ENCODE peak calls at places on chromosomes 2 and 18, in eight cellular contexts. D is heart left ventricle, A is HepG2, W is gastrocnemius medialis, V is endodermal cell, N is cardiac muscle cell, P is keratinocyte, F is pancreas. M is an unnamed sample. For H3K4me1, the result is how much of the 10 kb centered on the place peaks cover.

GRCh38 chr18:63890950-63891304 is 3.4 kb downstream of the SERPINB2 start:
- DNase-seq in D (no peak), A (peak), W (no peak), V (no peak), N (no peak), P (no peak), F (no peak), M (no peak)

GRCh38 chr2:207061181-207061580 is 104.6 kb downstream of the KLF7 start:
- DNase-seq in D (no peak), A (no peak), W (no peak), V (no peak), N (no peak), P (peak), F (no peak), M (no peak)

GRCh38 chr2:135585586-135585985 is 54.3 kb downstream of the R3HDM1 start:
- DNase-seq in D (no peak), A (no peak), W (no peak), V (no peak), N (no peak), P (no peak), F (no peak), M (no peak)

GRCh38 chr2:240519396-240520142 is 38.2 kb downstream of the ANKMY1 start:
- DNase-seq in D (no peak), A (no peak), W (no peak), V (peak), N (no peak), P (no peak), F (no peak), M (no peak)

GRCh38 chr2:238644095-238645081 is 203.5 kb upstream of the TWIST2 start:
- DNase-seq in D (no peak), A (peak), W (peak), V (no peak), N (no peak), P (no peak), F (no peak), M (no peak)

GRCh38 chr2:56671973-56672569 is 488.3 kb downstream of the CCDC85A start:
- DNase-seq in D (no peak), A (no peak), W (no peak), V (peak), N (no peak), P (no peak), F (no peak), M (no peak)

GRCh38 chr2:182715121-182715895 is 749 bp upstream of the DNAJC10 start:
- DNase-seq in D (no peak), A (peak), W (no peak), V (no peak), N (no peak), P (no peak), F (no peak), M (no peak)

GRCh38 chr2:62894966-62895631 is 155.5 kb upstream of the OTX1 start:
- DNase-seq in D (no peak), A (no peak), W (no peak), V (no peak), N (peak), P (no peak), F (no peak), M (no peak)

GRCh38 chr2:68466361-68466777 is 725 bp downstream of the FBXO48 start:
- DNase-seq in D (no peak), A (peak), W (no peak), V (peak), N (peak), P (peak), F (peak), M (no peak)

GRCh38 chr18:55214969-55215368 is 255.7 kb upstream of the CCDC68 start:
- DNase-seq in D (no peak), A (no peak), W (no peak), V (peak), N (no peak), P (no peak), F (no peak), M (no peak)

GRCh38 chr18:46461993-46462392 is 195.0 kb downstream of the LOXHD1 start:
- DNase-seq in D (no peak), A (no peak), W (no peak), V (peak), N (no peak), P (no peak), F (no peak), M (no peak)

GRCh38 chr2:18849841-18850578 is 260.6 kb upstream of the NT5C1B start:
- DNase-seq in D (no peak), A (no peak), W (no peak), V (no peak), N (no peak), P (no peak), F (no peak), M (no peak)

GRCh38 chr18:7037470-7037869 is 80.1 kb downstream of the LAMA1 start:
- DNase-seq in D (no peak), A (no peak), W (no peak), V (no peak), N (no peak), P (no peak), F (no peak), M (no peak)

GRCh38 chr2:66030553-66030952 is 404.4 kb upstream of the MEIS1 start:
- DNase-seq in D (no peak), A (peak), W (no peak), V (no peak), N (no peak), P (no peak), F (no peak), M (no peak)

GRCh38 chr2:158969717-158970521 is 1.5 kb downstream of the TANC1 start:
- DNase-seq in D (peak), A (no peak), W (no peak), V (peak), N (peak), P (no peak), F (peak), M (peak)

GRCh38 chr2:216220976-216221375 is 111.8 kb downstream of the XRCC5 start:
- DNase-seq in D (no peak), A (no peak), W (no peak), V (no peak), N (no peak), P (no peak), F (no peak), M (no peak)

GRCh38 chr18:31667185-31667584 is 17.2 kb downstream of the B4GALT6 start:
- DNase-seq in D (no peak), A (no peak), W (no peak), V (no peak), N (no peak), P (no peak), F (no peak), M (no peak)

DNA sequence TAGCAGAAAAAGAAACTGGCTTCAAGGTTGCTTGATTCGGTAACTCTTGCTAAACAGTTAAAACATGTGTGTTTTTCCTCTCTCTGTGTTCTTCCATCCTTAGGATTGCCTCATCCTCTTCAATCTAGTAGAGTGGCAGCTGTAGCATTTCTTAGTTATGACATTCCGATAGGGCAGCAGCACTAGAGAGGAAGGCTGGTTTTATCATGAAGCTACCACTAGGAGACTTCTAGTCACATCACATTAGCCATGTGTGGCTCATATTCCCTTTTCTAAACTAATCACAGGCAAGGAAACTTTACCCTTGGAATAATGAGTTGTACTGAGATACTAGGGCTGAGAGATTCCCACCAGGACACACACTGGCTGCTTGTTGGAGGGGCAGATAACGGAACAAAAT is 187.6 kb downstream of the DOK6 start:
- DNase-seq in D (no peak), A (peak), W (no peak), V (no peak), N (no peak), P (no peak), F (no peak), M (no peak)
- TF ChIP-seq CTCF in D (no peak), A (no peak), W (no peak), V (peak), N (peak), P (no peak), F (no peak), M (no peak)

GRCh38 chr2:46716806-46717732 is 198.5 kb downstream of the MCFD2 start:
- DNase-seq in D (no peak), A (no peak), W (no peak), V (no peak), N (no peak), P (no peak), F (no peak), M (no peak)

GRCh38 chr2:46719499-46719898 is 196.1 kb downstream of the MCFD2 start:
- DNase-seq in D (no peak), A (no peak), W (no peak), V (no peak), N (no peak), P (no peak), F (no peak), M (no peak)

GRCh38 chr2:46715541-46715940 is 200.1 kb downstream of the MCFD2 start:
- DNase-seq in D (no peak), A (no peak), W (no peak), V (no peak), N (no peak), P (no peak), F (no peak), M (no peak)

GRCh38 chr2:46718797-46719196 is 196.8 kb downstream of the MCFD2 start:
- DNase-seq in D (no peak), A (no peak), W (no peak), V (no peak), N (no peak), P (no peak), F (no peak), M (no peak)

GRCh38 chr2:46717733-46718121 is 197.9 kb downstream of the MCFD2 start:
- DNase-seq in D (no peak), A (no peak), W (no peak), V (no peak), N (no peak), P (no peak), F (no peak), M (no peak)
- H3K4me3 ChIP-seq in D (no peak), A (no peak), W (no peak), V (no peak), N (no peak), P (no peak), F (no peak), M (no peak)

GRCh38 chr18:48934400-48934707 is 16.4 kb downstream of the SMAD7 start:
- DNase-seq in D (no peak), A (no peak), W (no peak), V (no peak), N (no peak), P (no peak), F (no peak), M (no peak)

GRCh38 chr18:48935433-48935774 is 15.4 kb downstream of the SMAD7 start:
- DNase-seq in D (no peak), A (no peak), W (no peak), V (no peak), N (no peak), P (no peak), F (no peak), M (no peak)

GRCh38 chr18:48932822-48933510 is 17.8 kb downstream of the SMAD7 start:
- DNase-seq in D (no peak), A (no peak), W (no peak), V (no peak), N (no peak), P (no peak), F (no peak), M (peak)

GRCh38 chr18:48933578-48934399 is 17.0 kb downstream of the SMAD7 start:
- DNase-seq in D (no peak), A (no peak), W (no peak), V (no peak), N (no peak), P (no peak), F (no peak), M (peak)

DNA sequence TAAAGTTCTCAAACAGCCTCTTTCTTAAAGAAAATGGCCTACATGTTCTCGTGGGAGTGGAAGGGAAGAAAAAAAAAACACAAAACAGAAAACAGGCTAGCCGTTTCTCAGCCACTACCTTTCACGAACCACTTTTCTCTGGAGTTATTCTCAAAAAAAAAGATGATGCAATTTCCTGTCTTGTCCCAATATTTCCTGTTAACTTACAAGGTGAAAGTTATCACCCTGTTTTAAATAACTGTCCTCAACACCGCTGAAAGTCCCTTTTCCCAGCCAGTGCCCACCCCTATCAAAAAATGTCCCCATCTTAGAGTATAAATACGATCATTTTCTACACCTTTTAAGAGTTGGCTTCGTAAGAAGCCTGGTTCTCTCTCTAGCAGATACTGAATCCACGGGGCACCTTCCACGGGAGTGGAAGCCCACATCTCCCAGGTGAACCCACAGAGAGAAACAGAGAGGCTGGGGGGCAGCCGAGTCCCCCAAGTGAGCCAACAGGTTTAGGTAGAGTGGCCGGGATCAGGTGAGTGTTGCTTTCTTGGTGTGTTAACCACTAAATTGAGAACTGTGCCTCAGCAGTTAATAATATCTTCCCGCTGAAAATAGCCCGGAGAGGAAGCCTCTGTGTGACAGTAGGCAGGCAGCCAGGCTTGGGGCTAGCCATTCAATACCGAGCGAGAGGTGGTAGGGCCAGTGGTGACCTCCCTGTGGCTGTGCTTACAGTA is 15.9 kb downstream of the SMAD7 start:
- DNase-seq in D (peak), A (no peak), W (peak), V (no peak), N (peak), P (no peak), F (no peak), M (peak)
- H3K4me1 ChIP-seq in D (half or more), A (half or more), W (half or more), V (half or more), N (half or more), P (half or more), F (under half), M (half or more)

GRCh38 chr18:21678897-21679296 is 25.7 kb downstream of the ABHD3 start:
- DNase-seq in D (no peak), A (no peak), W (no peak), V (no peak), N (no peak), P (no peak), F (no peak), M (no peak)
- TF ChIP-seq CTCF in D (no peak), A (no peak), W (no peak), V (no peak), N (no peak), P (no peak), F (no peak), M (no peak)

DNA sequence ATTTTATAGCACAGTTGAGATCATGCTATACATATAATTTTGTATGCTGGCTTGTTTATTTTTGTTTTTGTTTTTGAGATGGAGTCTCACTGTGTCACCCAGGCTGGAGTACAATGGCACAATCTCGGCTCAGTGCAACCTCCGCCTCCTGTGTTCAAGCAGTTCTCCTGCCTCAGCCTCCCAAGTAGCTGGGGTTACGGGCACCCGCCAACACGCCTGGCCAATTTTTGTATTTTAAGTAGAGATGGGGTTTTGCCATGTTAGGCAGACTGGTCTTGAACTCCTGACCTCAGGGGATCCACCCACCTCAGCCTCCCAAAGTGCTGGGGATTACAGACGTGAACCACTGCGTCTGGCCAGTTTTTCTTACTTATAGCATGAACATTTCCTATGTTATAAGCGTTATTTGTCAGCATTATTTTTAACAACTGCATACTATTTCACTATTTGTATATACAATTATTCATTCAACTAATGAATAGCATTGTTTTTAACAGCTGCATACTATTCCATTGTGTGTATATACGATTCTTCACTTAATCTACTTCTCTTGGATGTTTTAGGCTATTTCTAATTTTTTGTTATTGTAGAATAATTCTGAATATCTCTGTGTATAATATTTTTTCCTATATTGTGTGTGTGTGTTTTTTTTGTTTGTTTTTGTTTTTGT is 3.5 kb downstream of the EHD3 start:
- DNase-seq in D (peak), A (no peak), W (no peak), V (no peak), N (no peak), P (no peak), F (no peak), M (no peak)
- H3K4me3 ChIP-seq in D (no peak), A (no peak), W (no peak), V (no peak), N (no peak), P (no peak), F (no peak), M (no peak)

GRCh38 chr2:152408260-152408659 is 73.3 kb downstream of the FMNL2 start:
- DNase-seq in D (no peak), A (no peak), W (no peak), V (no peak), N (no peak), P (no peak), F (no peak), M (no peak)

GRCh38 chr2:152406119-152406835 is 71.3 kb downstream of the FMNL2 start:
- DNase-seq in D (no peak), A (no peak), W (no peak), V (no peak), N (no peak), P (no peak), F (no peak), M (no peak)

GRCh38 chr2:152407204-152407721 is 72.3 kb downstream of the FMNL2 start:
- DNase-seq in D (peak), A (no peak), W (peak), V (peak), N (peak), P (no peak), F (no peak), M (peak)

GRCh38 chr2:152406836-152407161 is 71.8 kb downstream of the FMNL2 start:
- DNase-seq in D (no peak), A (no peak), W (no peak), V (no peak), N (no peak), P (no peak), F (no peak), M (no peak)

DNA sequence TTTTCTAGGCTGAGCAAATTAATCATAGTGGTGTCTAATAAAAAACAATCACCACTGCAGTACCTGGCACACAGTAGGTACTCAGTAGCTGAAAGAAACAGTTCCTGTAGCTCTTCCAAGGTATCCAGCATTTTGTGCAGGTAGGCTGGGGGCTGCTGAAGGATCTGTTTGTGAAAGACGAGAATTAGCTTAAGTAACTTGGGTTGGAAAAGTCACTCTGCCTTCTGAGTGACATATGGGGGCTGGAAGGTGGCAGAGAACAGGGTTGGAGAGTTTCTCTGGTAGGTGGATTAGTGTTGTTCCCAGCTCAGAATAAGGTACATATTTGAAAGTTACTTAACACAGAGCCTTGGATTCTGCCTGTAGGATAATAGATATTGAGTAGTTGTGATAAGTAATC is 72.8 kb downstream of the FMNL2 start:
- DNase-seq in D (no peak), A (no peak), W (no peak), V (no peak), N (no peak), P (no peak), F (no peak), M (no peak)
- H3K4me1 ChIP-seq in D (under half), A (half or more), W (half or more), V (under half), N (under half), P (half or more), F (under half), M (under half)